ENCODE peak calls at places on chromosomes 4 and X, in six cellular contexts. One of them, this sample, is unnamed.

GRCh38 chr4:84647307-84647884 is 64.5 kb downstream of the CDS1 start:
- DNase-seq in RWPE2: no peak
- DNase-seq in naive thymus-derived CD4-positive, alpha-beta T cell: no peak
- DNase-seq in SK-N-MC: no peak
- DNase-seq in IMR-90: no peak
- DNase-seq in CD4-positive, alpha-beta T cell: no peak
- DNase-seq in this sample: no peak

GRCh38 chrX:107629533-107629909 is 1.2 kb downstream of the PRPS1 start:
- DNase-seq in RWPE2: no peak
- DNase-seq in naive thymus-derived CD4-positive, alpha-beta T cell: no peak
- DNase-seq in SK-N-MC: no peak
- DNase-seq in IMR-90: peak
- DNase-seq in CD4-positive, alpha-beta T cell: no peak
- DNase-seq in this sample: no peak

GRCh38 chr4:81747242-81747930 is 275.7 kb upstream of the RASGEF1B start:
- DNase-seq in RWPE2: no peak
- DNase-seq in naive thymus-derived CD4-positive, alpha-beta T cell: no peak
- DNase-seq in SK-N-MC: no peak
- DNase-seq in IMR-90: no peak
- DNase-seq in CD4-positive, alpha-beta T cell: no peak
- DNase-seq in this sample: no peak

GRCh38 chr4:88592600-88593448 is 544 bp downstream of the HERC3 start:
- DNase-seq in RWPE2: peak
- DNase-seq in naive thymus-derived CD4-positive, alpha-beta T cell: peak
- DNase-seq in SK-N-MC: no peak
- DNase-seq in IMR-90: peak
- DNase-seq in CD4-positive, alpha-beta T cell: peak
- DNase-seq in this sample: peak

GRCh38 chr4:70667710-70668535 is 1.6 kb upstream of the JCHAIN start:
- DNase-seq in RWPE2: no peak
- DNase-seq in naive thymus-derived CD4-positive, alpha-beta T cell: no peak
- DNase-seq in SK-N-MC: peak
- DNase-seq in IMR-90: peak
- DNase-seq in CD4-positive, alpha-beta T cell: no peak
- DNase-seq in this sample: no peak

GRCh38 chr4:56613101-56613862 is 67.8 kb downstream of the HOPX start:
- DNase-seq in RWPE2: no peak
- DNase-seq in naive thymus-derived CD4-positive, alpha-beta T cell: no peak
- DNase-seq in SK-N-MC: no peak
- DNase-seq in IMR-90: peak
- DNase-seq in CD4-positive, alpha-beta T cell: no peak
- DNase-seq in this sample: peak

GRCh38 chr4:42767669-42768068 is 110.8 kb upstream of the ATP8A1 start:
- DNase-seq in RWPE2: no peak
- DNase-seq in naive thymus-derived CD4-positive, alpha-beta T cell: no peak
- DNase-seq in SK-N-MC: peak
- DNase-seq in IMR-90: no peak
- DNase-seq in CD4-positive, alpha-beta T cell: no peak
- DNase-seq in this sample: no peak

GRCh38 chr4:161650812-161651211 is 513.0 kb downstream of the FSTL5 start:
- DNase-seq in RWPE2: no peak
- DNase-seq in naive thymus-derived CD4-positive, alpha-beta T cell: no peak
- DNase-seq in SK-N-MC: no peak
- DNase-seq in IMR-90: no peak
- DNase-seq in CD4-positive, alpha-beta T cell: no peak
- DNase-seq in this sample: no peak

GRCh38 chr4:138898282-138898681 is 117.3 kb upstream of the NOCT start:
- DNase-seq in RWPE2: no peak
- DNase-seq in naive thymus-derived CD4-positive, alpha-beta T cell: no peak
- DNase-seq in SK-N-MC: no peak
- DNase-seq in IMR-90: peak
- DNase-seq in CD4-positive, alpha-beta T cell: no peak
- DNase-seq in this sample: no peak

GRCh38 chrX:41922125-41922521 is 1.2 kb downstream of the CASK start:
- DNase-seq in RWPE2: no peak
- DNase-seq in naive thymus-derived CD4-positive, alpha-beta T cell: no peak
- DNase-seq in SK-N-MC: no peak
- DNase-seq in IMR-90: peak
- DNase-seq in CD4-positive, alpha-beta T cell: no peak
- DNase-seq in this sample: no peak

DNA sequence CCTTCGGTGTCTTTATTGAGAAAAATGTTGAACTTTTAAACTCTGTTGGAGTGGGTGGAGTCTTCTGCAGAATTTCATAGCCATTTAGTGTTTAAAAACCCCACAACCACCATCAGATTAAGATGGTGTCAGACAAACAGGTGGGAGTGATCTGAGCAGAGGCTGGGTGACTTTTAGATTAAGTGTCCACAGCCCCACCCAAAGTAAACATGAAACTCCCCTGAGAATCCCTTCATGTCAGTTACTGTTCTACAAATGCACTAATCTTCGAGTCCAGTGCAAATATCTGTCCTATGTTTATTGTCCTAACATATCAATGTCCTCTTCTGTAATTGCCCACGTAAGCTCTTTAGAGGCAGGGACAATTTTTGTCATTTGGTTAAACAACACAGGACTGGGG is 175.6 kb upstream of the RBPJ start:
- DNase-seq in RWPE2: no peak
- DNase-seq in naive thymus-derived CD4-positive, alpha-beta T cell: no peak
- DNase-seq in SK-N-MC: no peak
- DNase-seq in IMR-90: no peak
- DNase-seq in CD4-positive, alpha-beta T cell: no peak
- DNase-seq in this sample: no peak
- H3K27ac ChIP-seq in RWPE2: no peak
- H3K27ac ChIP-seq in naive thymus-derived CD4-positive, alpha-beta T cell: no peak
- H3K27ac ChIP-seq in SK-N-MC: no peak
- H3K27ac ChIP-seq in IMR-90: no peak
- H3K27ac ChIP-seq in CD4-positive, alpha-beta T cell: no peak
- H3K27ac ChIP-seq in this sample: no peak

GRCh38 chr4:186404562-186405134 is 138.7 kb downstream of the F11 start:
- DNase-seq in RWPE2: no peak
- DNase-seq in naive thymus-derived CD4-positive, alpha-beta T cell: no peak
- DNase-seq in SK-N-MC: no peak
- DNase-seq in IMR-90: no peak
- DNase-seq in CD4-positive, alpha-beta T cell: no peak
- DNase-seq in this sample: no peak

GRCh38 chr4:186400676-186401075 is 134.7 kb downstream of the F11 start:
- DNase-seq in RWPE2: no peak
- DNase-seq in naive thymus-derived CD4-positive, alpha-beta T cell: no peak
- DNase-seq in SK-N-MC: no peak
- DNase-seq in IMR-90: peak
- DNase-seq in CD4-positive, alpha-beta T cell: no peak
- DNase-seq in this sample: no peak

DNA sequence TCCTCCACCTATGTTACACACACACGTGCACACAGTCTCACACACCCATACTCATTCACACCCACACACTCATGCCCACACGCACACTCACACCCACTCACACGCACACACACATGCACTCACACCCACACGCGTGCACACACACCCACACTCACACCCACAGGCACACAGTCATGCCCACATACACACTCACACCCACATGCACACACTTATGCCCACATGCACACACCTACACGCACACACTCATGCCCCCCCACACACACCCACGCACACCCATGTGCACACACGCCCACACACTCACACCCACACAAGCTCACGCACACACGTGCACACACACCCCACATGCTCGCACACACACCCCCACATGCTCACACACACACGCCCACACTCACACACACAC is 140.0 kb downstream of the F11 start:
- DNase-seq in RWPE2: no peak
- DNase-seq in naive thymus-derived CD4-positive, alpha-beta T cell: no peak
- DNase-seq in SK-N-MC: no peak
- DNase-seq in IMR-90: no peak
- DNase-seq in CD4-positive, alpha-beta T cell: no peak
- DNase-seq in this sample: no peak
- H3K27ac ChIP-seq in RWPE2: no peak
- H3K27ac ChIP-seq in naive thymus-derived CD4-positive, alpha-beta T cell: no peak
- H3K27ac ChIP-seq in SK-N-MC: no peak
- H3K27ac ChIP-seq in IMR-90: no peak
- H3K27ac ChIP-seq in CD4-positive, alpha-beta T cell: no peak
- H3K27ac ChIP-seq in this sample: no peak

DNA sequence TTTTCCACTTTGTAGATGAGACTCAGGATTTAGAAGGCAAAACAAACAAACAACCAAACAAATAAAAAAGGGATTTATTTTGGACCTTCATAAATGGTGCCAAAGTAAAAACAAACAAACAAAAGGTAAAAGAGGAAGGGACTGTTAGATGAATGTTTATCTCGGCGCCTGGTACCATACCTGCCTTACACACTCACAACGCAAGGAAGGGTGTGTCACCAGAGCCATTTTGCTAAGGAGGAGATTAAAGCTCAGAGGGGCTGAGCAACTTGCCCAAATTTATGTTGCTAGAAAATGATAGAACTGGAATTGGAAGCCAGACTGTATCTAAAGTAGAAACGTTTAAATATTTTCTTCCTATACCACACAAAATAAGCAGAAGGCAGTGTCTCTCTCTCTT is 29.5 kb upstream of the BOD1L1 start:
- DNase-seq in RWPE2: no peak
- DNase-seq in naive thymus-derived CD4-positive, alpha-beta T cell: no peak
- DNase-seq in SK-N-MC: no peak
- DNase-seq in IMR-90: no peak
- DNase-seq in CD4-positive, alpha-beta T cell: no peak
- DNase-seq in this sample: no peak
- H3K27ac ChIP-seq in RWPE2: no peak
- H3K27ac ChIP-seq in naive thymus-derived CD4-positive, alpha-beta T cell: no peak
- H3K27ac ChIP-seq in SK-N-MC: peak
- H3K27ac ChIP-seq in IMR-90: no peak
- H3K27ac ChIP-seq in CD4-positive, alpha-beta T cell: no peak
- H3K27ac ChIP-seq in this sample: no peak

GRCh38 chr4:10096201-10096975 is 20.2 kb downstream of the WDR1 start:
- DNase-seq in RWPE2: peak
- DNase-seq in naive thymus-derived CD4-positive, alpha-beta T cell: peak
- DNase-seq in SK-N-MC: no peak
- DNase-seq in IMR-90: peak
- DNase-seq in CD4-positive, alpha-beta T cell: peak
- DNase-seq in this sample: peak

GRCh38 chr4:10095296-10095991 is 21.2 kb downstream of the WDR1 start:
- DNase-seq in RWPE2: no peak
- DNase-seq in naive thymus-derived CD4-positive, alpha-beta T cell: no peak
- DNase-seq in SK-N-MC: no peak
- DNase-seq in IMR-90: no peak
- DNase-seq in CD4-positive, alpha-beta T cell: no peak
- DNase-seq in this sample: no peak

GRCh38 chr4:10097906-10098769 is 18.5 kb downstream of the WDR1 start:
- DNase-seq in RWPE2: no peak
- DNase-seq in naive thymus-derived CD4-positive, alpha-beta T cell: no peak
- DNase-seq in SK-N-MC: no peak
- DNase-seq in IMR-90: no peak
- DNase-seq in CD4-positive, alpha-beta T cell: no peak
- DNase-seq in this sample: no peak

GRCh38 chr4:10098770-10099139 is 17.8 kb downstream of the WDR1 start:
- DNase-seq in RWPE2: no peak
- DNase-seq in naive thymus-derived CD4-positive, alpha-beta T cell: no peak
- DNase-seq in SK-N-MC: no peak
- DNase-seq in IMR-90: peak
- DNase-seq in CD4-positive, alpha-beta T cell: no peak
- DNase-seq in this sample: no peak

GRCh38 chr4:10096976-10097330 is 19.6 kb downstream of the WDR1 start:
- DNase-seq in RWPE2: no peak
- DNase-seq in naive thymus-derived CD4-positive, alpha-beta T cell: no peak
- DNase-seq in SK-N-MC: no peak
- DNase-seq in IMR-90: no peak
- DNase-seq in CD4-positive, alpha-beta T cell: no peak
- DNase-seq in this sample: no peak
- H3K27ac ChIP-seq in RWPE2: peak
- H3K27ac ChIP-seq in naive thymus-derived CD4-positive, alpha-beta T cell: peak
- H3K27ac ChIP-seq in SK-N-MC: no peak
- H3K27ac ChIP-seq in IMR-90: peak
- H3K27ac ChIP-seq in CD4-positive, alpha-beta T cell: peak
- H3K27ac ChIP-seq in this sample: peak

GRCh38 chr4:40189997-40190396 is 6.8 kb upstream of the RHOH start:
- DNase-seq in RWPE2: no peak
- DNase-seq in naive thymus-derived CD4-positive, alpha-beta T cell: no peak
- DNase-seq in SK-N-MC: no peak
- DNase-seq in IMR-90: peak
- DNase-seq in CD4-positive, alpha-beta T cell: no peak
- DNase-seq in this sample: no peak

GRCh38 chr4:40190880-40191815 is 5.7 kb upstream of the RHOH start:
- DNase-seq in RWPE2: no peak
- DNase-seq in naive thymus-derived CD4-positive, alpha-beta T cell: no peak
- DNase-seq in SK-N-MC: peak
- DNase-seq in IMR-90: no peak
- DNase-seq in CD4-positive, alpha-beta T cell: no peak
- DNase-seq in this sample: peak

GRCh38 chr4:40193018-40193571 is 3.7 kb upstream of the RHOH start:
- DNase-seq in RWPE2: no peak
- DNase-seq in naive thymus-derived CD4-positive, alpha-beta T cell: no peak
- DNase-seq in SK-N-MC: no peak
- DNase-seq in IMR-90: no peak
- DNase-seq in CD4-positive, alpha-beta T cell: no peak
- DNase-seq in this sample: no peak

GRCh38 chr4:40192286-40193017 is 4.4 kb upstream of the RHOH start:
- DNase-seq in RWPE2: no peak
- DNase-seq in naive thymus-derived CD4-positive, alpha-beta T cell: no peak
- DNase-seq in SK-N-MC: no peak
- DNase-seq in IMR-90: no peak
- DNase-seq in CD4-positive, alpha-beta T cell: no peak
- DNase-seq in this sample: no peak

GRCh38 chr4:40190465-40190864 is 6.4 kb upstream of the RHOH start:
- DNase-seq in RWPE2: no peak
- DNase-seq in naive thymus-derived CD4-positive, alpha-beta T cell: no peak
- DNase-seq in SK-N-MC: no peak
- DNase-seq in IMR-90: no peak
- DNase-seq in CD4-positive, alpha-beta T cell: no peak
- DNase-seq in this sample: no peak
- H3K27ac ChIP-seq in RWPE2: peak
- H3K27ac ChIP-seq in naive thymus-derived CD4-positive, alpha-beta T cell: peak
- H3K27ac ChIP-seq in SK-N-MC: peak
- H3K27ac ChIP-seq in IMR-90: no peak
- H3K27ac ChIP-seq in CD4-positive, alpha-beta T cell: peak
- H3K27ac ChIP-seq in this sample: peak

GRCh38 chrX:47129879-47130358 is 14.6 kb downstream of the NDUFB11 start:
- DNase-seq in RWPE2: no peak
- DNase-seq in naive thymus-derived CD4-positive, alpha-beta T cell: no peak
- DNase-seq in SK-N-MC: no peak
- DNase-seq in IMR-90: no peak
- DNase-seq in CD4-positive, alpha-beta T cell: no peak
- DNase-seq in this sample: no peak
- H3K27ac ChIP-seq in RWPE2: peak
- H3K27ac ChIP-seq in naive thymus-derived CD4-positive, alpha-beta T cell: peak
- H3K27ac ChIP-seq in SK-N-MC: no peak
- H3K27ac ChIP-seq in IMR-90: peak
- H3K27ac ChIP-seq in CD4-positive, alpha-beta T cell: no peak
- H3K27ac ChIP-seq in this sample: peak